ENCODE peak calls at places on chromosomes 7 and 10, in four cellular contexts. X is K562, I is GM12878, C is HepG2. B is an unnamed sample.

GRCh38 chr7:2637505-2638223 is 5.9 kb downstream of the TTYH3 start:
- DNase-seq in X (no peak), I (peak; percentile 30), C (peak; percentile 40), B (no peak)

GRCh38 chr10:31304261-31304970 is 14.6 kb upstream of the ZEB1 start:
- DNase-seq in X (no peak), I (no peak), C (peak; percentile 4), B (no peak)

GRCh38 chr10:117684673-117685211 is 142.2 kb downstream of the EMX2 start:
- DNase-seq in X (peak; percentile 23), I (no peak), C (no peak), B (no peak)

GRCh38 chr7:30141405-30142045 is 6.7 kb downstream of the MTURN start:
- DNase-seq in X (no peak), I (no peak), C (no peak), B (no peak)

GRCh38 chr7:122643248-122643647 is 55.7 kb downstream of the RNF133 start:
- DNase-seq in X (no peak), I (no peak), C (no peak), B (no peak)

GRCh38 chr7:40001649-40002048 is 51.6 kb downstream of the CDK13 start:
- DNase-seq in X (no peak), I (no peak), C (no peak), B (no peak)

GRCh38 chr10:126904807-126905686 is at the start of gene DOCK1:
- DNase-seq in X (no peak), I (no peak), C (peak; percentile 37), B (peak; percentile 38)

GRCh38 chr10:10542368-10542961 is 475.2 kb upstream of the CELF2 start:
- DNase-seq in X (no peak), I (no peak), C (no peak), B (no peak)

GRCh38 chr10:99920901-99921300 is 88.8 kb downstream of the DNMBP start:
- DNase-seq in X (no peak), I (no peak), C (no peak), B (no peak)

GRCh38 chr10:110077436-110078120 is 69.8 kb downstream of the ADD3 start:
- DNase-seq in X (no peak), I (no peak), C (peak; percentile 81), B (no peak)

GRCh38 chr10:124420254-124420653 is 1.5 kb upstream of the OAT start:
- DNase-seq in X (peak; percentile 86), I (no peak), C (no peak), B (no peak)

GRCh38 chr7:151382079-151382885 is 27.6 kb downstream of the WDR86 start:
- DNase-seq in X (no peak), I (no peak), C (no peak), B (no peak)

GRCh38 chr10:86363184-86363832 is 3.3 kb downstream of the GRID1 start:
- DNase-seq in X (peak; percentile 21), I (no peak), C (no peak), B (no peak)

GRCh38 chr7:64371116-64371515 is 57.4 kb downstream of the ZNF736 start:
- DNase-seq in X (no peak), I (no peak), C (no peak), B (no peak)

GRCh38 chr7:94129443-94130140 is 125.4 kb upstream of the BET1 start:
- DNase-seq in X (no peak), I (no peak), C (peak; percentile 19), B (no peak)

GRCh38 chr7:116399808-116400207 is 99.7 kb upstream of the CAV2 start:
- DNase-seq in X (no peak), I (no peak), C (no peak), B (no peak)

GRCh38 chr7:109844362-109844761 is 1246.6 kb upstream of the LRRN3 start:
- DNase-seq in X (no peak), I (no peak), C (peak; percentile 5), B (peak; percentile 35)

GRCh38 chr10:36771725-36772124 is 353.7 kb upstream of the ANKRD30A start:
- DNase-seq in X (no peak), I (no peak), C (no peak), B (no peak)

GRCh38 chr7:155208681-155209477 is 88.8 kb upstream of the INSIG1 start:
- DNase-seq in X (no peak), I (no peak), C (no peak), B (peak; percentile 35)

GRCh38 chr10:42989481-42989921 is 87.4 kb upstream of the RET start:
- DNase-seq in X (no peak), I (no peak), C (no peak), B (no peak)

GRCh38 chr10:547591-548081 is 141.8 kb downstream of the DIP2C start:
- DNase-seq in X (no peak), I (no peak), C (no peak), B (no peak)

GRCh38 chr7:158265743-158266080 is 321.9 kb downstream of the PTPRN2 start:
- DNase-seq in X (no peak), I (no peak), C (no peak), B (no peak)

GRCh38 chr10:29007370-29007747 is 281.5 kb upstream of the LYZL1 start:
- DNase-seq in X (no peak), I (no peak), C (no peak), B (no peak)

GRCh38 chr7:32539917-32540544 is 44.7 kb downstream of the AVL9 start:
- DNase-seq in X (peak; percentile 9), I (no peak), C (no peak), B (no peak)

GRCh38 chr7:36945612-36946400 is 221.5 kb upstream of the AOAH start:
- DNase-seq in X (no peak), I (no peak), C (peak; percentile 86), B (no peak)

GRCh38 chr10:82176571-82176970 is 301.6 kb downstream of the NRG3 start:
- DNase-seq in X (no peak), I (no peak), C (no peak), B (no peak)

GRCh38 chr10:100534726-100535125 is 1.0 kb upstream of the HIF1AN start:
- DNase-seq in X (no peak), I (no peak), C (no peak), B (no peak)

GRCh38 chr7:158557441-158557755 is 30.2 kb downstream of the PTPRN2 start:
- DNase-seq in X (no peak), I (no peak), C (no peak), B (no peak)

GRCh38 chr7:69597278-69598076 is 798 bp upstream of the AUTS2 start:
- DNase-seq in X (no peak), I (no peak), C (no peak), B (no peak)

GRCh38 chr7:71323726-71324125 is 191.8 kb downstream of the GALNT17 start:
- DNase-seq in X (no peak), I (no peak), C (no peak), B (no peak)

GRCh38 chr7:2530076-2530967 is 10.7 kb downstream of the LFNG start:
- DNase-seq in X (peak; percentile 84), I (peak; percentile 39), C (no peak), B (no peak)

GRCh38 chr10:102633282-102633681 is 11.0 kb upstream of the TRIM8 start:
- DNase-seq in X (no peak), I (no peak), C (no peak), B (no peak)
- TF ChIP-seq REST in X (no peak), I (no peak), C (no peak), B (no peak)

DNA sequence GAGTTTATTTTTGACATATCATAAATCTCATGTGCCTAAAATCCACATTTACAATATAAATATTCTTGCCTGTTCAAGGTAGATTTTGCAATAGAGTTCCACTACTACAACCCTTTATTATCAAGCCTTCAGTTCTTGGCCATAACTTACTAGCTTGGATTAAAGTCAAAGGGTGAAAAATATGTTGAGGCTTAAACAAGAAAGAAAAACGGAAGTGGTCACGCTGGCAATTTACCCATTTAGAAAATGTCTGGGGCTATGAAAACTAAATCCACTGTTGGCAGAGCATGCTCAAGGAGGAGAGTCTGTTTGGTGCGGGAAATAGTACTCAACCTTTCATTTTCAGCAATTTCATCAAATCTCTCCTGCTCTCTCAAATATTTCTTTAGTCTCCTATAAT is 209.8 kb upstream of the RHOBTB1 start:
- DNase-seq in X (no peak), I (no peak), C (no peak), B (no peak)
- TF ChIP-seq ATF3 in X (no peak), I (no peak), C (no peak), B (no peak)

GRCh38 chr10:62377026-62377415 is 2.9 kb downstream of the ZNF365 start:
- DNase-seq in X (no peak), I (no peak), C (no peak), B (no peak)

GRCh38 chr10:62374862-62375710 is 917 bp downstream of the ZNF365 start:
- DNase-seq in X (no peak), I (no peak), C (no peak), B (no peak)

GRCh38 chr10:62376064-62377025 is 2.2 kb downstream of the ZNF365 start:
- DNase-seq in X (no peak), I (no peak), C (no peak), B (no peak)

GRCh38 chr10:62373995-62374861 is at the start of gene ZNF365:
- DNase-seq in X (no peak), I (no peak), C (no peak), B (peak; percentile 8)

DNA sequence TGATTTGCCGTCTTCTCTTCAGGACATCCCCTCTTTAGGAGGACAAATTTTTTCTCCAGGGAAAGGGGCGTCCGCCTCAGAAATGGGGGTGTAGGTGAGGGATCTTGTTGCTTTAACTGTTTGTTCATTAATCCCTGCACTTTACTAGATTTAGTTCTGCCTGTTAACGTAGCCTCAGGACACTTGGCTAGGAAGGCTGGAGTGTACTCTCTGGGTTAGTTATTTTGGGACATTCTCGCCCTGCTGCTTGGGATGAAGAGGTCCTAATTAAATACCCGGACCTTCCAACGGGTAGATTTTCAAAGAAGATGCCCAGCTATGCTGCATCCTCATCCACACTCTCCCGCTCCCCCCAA is 552 bp upstream of the ZNF365 start:
- DNase-seq in X (no peak), I (no peak), C (no peak), B (no peak)
- TF ChIP-seq SIN3A in X (no peak), I (no peak), C (no peak), B (no peak)

GRCh38 chr10:112261281-112261822 is 21.8 kb upstream of the TECTB start:
- DNase-seq in X (peak; percentile 10), I (no peak), C (peak; percentile 100), B (no peak)
- TF ChIP-seq REST in X (no peak), I (no peak), C (peak; percentile 82), B (no peak)

DNA sequence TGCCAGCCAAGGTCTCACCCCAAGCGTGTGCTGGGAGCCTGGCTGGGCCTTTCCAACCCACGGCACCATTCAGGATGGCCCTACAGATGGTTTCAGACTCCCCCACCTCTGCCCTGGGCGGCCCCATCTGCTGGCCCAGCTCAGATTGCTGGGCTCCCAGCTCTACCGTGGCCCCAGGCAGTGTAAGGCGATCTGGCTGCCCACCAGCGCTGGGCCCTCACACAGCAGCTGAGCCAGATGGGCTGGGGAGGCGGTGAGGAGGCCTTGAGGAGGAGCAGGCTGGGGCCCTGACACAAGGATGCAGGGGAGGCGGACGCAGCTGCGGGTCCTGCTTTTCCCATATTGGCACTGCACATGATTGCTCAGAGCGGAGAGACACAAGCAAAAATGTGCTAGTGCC is 162.8 kb downstream of the NRF1 start:
- DNase-seq in X (no peak), I (no peak), C (no peak), B (no peak)
- TF ChIP-seq ATF3 in X (no peak), I (no peak), C (no peak), B (no peak)

DNA sequence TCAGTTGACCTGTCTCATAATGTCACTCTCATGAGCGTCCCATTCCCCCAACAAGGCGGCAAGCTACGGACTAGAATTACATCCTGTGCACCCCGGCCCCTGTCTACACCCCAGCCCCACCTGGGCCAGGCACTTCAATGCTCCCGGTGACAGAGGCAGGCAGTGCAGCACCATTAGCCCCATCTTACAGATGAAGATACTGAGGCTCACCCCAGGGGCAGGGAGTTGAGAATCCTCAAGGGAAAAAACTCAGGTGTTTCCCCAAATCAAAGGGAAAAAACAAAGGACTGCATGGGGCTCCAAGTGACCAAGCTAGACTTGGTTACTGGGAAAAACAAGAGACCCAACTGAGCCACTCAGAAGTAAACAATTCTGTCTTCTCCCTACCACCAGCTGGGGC is 4.5 kb downstream of the DLG5 start:
- DNase-seq in X (no peak), I (no peak), C (no peak), B (no peak)
- TF ChIP-seq SIN3A in X (no peak), I (no peak), C (no peak), B (no peak)

B was measured in HCT116.